ENCODE peak calls at places on chromosomes 6 and 20, in four cellular contexts. T, C, G and R are unnamed samples.

GRCh38 chr20:11378252-11378651 is 539.4 kb upstream of the BTBD3 start:
- DNase-seq in T (no peak), G (no peak), C (no peak), R (no peak)

GRCh38 chr20:38343107-38343797 is 3.0 kb upstream of the LBP start:
- DNase-seq in G (no peak), T (peak), C (peak), R (peak)

GRCh38 chr6:107576852-107577251 is 86.9 kb downstream of the SOBP start:
- DNase-seq in C (peak), T (peak), G (no peak), R (peak)

GRCh38 chr6:129521946-129522345 is 188.0 kb downstream of the ARHGAP18 start:
- DNase-seq in G (no peak), C (no peak), T (no peak), R (no peak)

GRCh38 chr6:151327079-151327478 is 64.3 kb downstream of the ZBTB2 start:
- DNase-seq in C (no peak), T (no peak), G (no peak), R (no peak)

GRCh38 chr6:17413313-17413750 is 19.9 kb downstream of the CAP2 start:
- DNase-seq in C (peak), T (no peak), G (no peak), R (peak)

GRCh38 chr20:25083773-25084615 is 2.1 kb upstream of the VSX1 start:
- DNase-seq in T (no peak), G (no peak), C (no peak), R (no peak)

GRCh38 chr6:15073344-15073789 is 172.5 kb upstream of the JARID2 start:
- DNase-seq in G (no peak), T (no peak), C (peak), R (no peak)

GRCh38 chr20:7492257-7492656 is 448.0 kb downstream of the HAO1 start:
- DNase-seq in C (no peak), G (no peak), T (no peak), R (no peak)

GRCh38 chr6:24796616-24797290 is 2.0 kb downstream of the ARMH2 start:
- DNase-seq in C (peak), G (no peak), T (no peak), R (no peak)

GRCh38 chr6:119483936-119484335 is 134.4 kb upstream of the MAN1A1 start:
- DNase-seq in T (no peak), G (no peak), C (no peak), R (no peak)

GRCh38 chr6:4472953-4473642 is 303.1 kb upstream of the CDYL start:
- DNase-seq in C (no peak), T (no peak), G (no peak), R (no peak)

GRCh38 chr6:112780498-112781096 is 433.5 kb downstream of the RFPL4B start:
- DNase-seq in G (no peak), T (peak), C (peak), R (peak)

GRCh38 chr6:21396313-21396712 is 197.2 kb upstream of the SOX4 start:
- DNase-seq in G (no peak), T (peak), C (peak), R (peak)